ENCODE peak calls at places on chromosome 21, in ten cellular contexts. T is H4; E is activated CD8-positive, alpha-beta memory T cell treated with anti-CD3 and anti-CD28 coated beads, Interleukin-2, amount 50 U/mL, for 48 hours; F is GM03348; D is activated CD4-positive, alpha-beta T cell treated with anti-CD3 and anti-CD28 coated beads, Interleukin-2, amount 50 U/mL, for 1 hour; O is GM13977; Y is T-cell; V is GM10248; G is neural progenitor cell; P is astrocyte of the hippocampus. B is an unnamed sample.

GRCh38 chr21:36428789-36429671 is 43.8 kb downstream of the CHAF1B start:
- DNase-seq in T (no peak), G (no peak), F (no peak), O (no peak), P (peak; percentile 75), D (no peak), E (no peak), Y (no peak), V (no peak), B (no peak)

GRCh38 chr21:18524097-18524496 is 120.5 kb upstream of the TMPRSS15 start:
- DNase-seq in D (no peak), G (no peak), V (no peak), E (no peak), P (no peak), Y (no peak), F (no peak), T (no peak), O (no peak), B (no peak)

GRCh38 chr21:39321424-39321823 is 8.0 kb upstream of the BRWD1 start:
- DNase-seq in Y (no peak), F (no peak), G (no peak), D (no peak), T (no peak), E (no peak), P (no peak), O (no peak), V (no peak), B (no peak)

GRCh38 chr21:25297117-25297516 is 310.2 kb downstream of the MRPL39 start:
- DNase-seq in T (no peak), G (no peak), V (no peak), O (no peak), E (no peak), F (no peak), P (no peak), Y (no peak), D (no peak), B (no peak)

GRCh38 chr21:45562401-45562800 is 20.2 kb upstream of the SLC19A1 start:
- DNase-seq in G (no peak), O (no peak), P (no peak), F (no peak), D (no peak), E (peak; percentile 29), V (no peak), T (no peak), Y (no peak), B (no peak)

GRCh38 chr21:26777166-26777565 is 68.0 kb downstream of the ADAMTS1 start:
- DNase-seq in P (no peak), Y (no peak), F (no peak), E (no peak), D (no peak), O (no peak), T (no peak), V (no peak), G (no peak), B (no peak)

GRCh38 chr21:33434770-33435360 is 31.7 kb downstream of the IFNGR2 start:
- DNase-seq in F (peak; percentile 88), P (peak; percentile 86), O (peak; percentile 84), V (peak; percentile 86), D (no peak), G (no peak), Y (no peak), E (peak; percentile 61), T (peak; percentile 48), B (peak; percentile 90)

GRCh38 chr21:41825881-41826280 is 53.3 kb downstream of the PRDM15 start:
- DNase-seq in O (no peak), E (no peak), Y (no peak), V (no peak), F (no peak), T (no peak), G (no peak), D (no peak), P (no peak), B (no peak)

GRCh38 chr21:17925900-17926299 is 106.7 kb upstream of the C21orf91 start:
- DNase-seq in P (peak; percentile 39), G (peak; percentile 27), O (no peak), Y (no peak), E (no peak), D (no peak), T (peak; percentile 28), F (peak; percentile 28), V (no peak), B (peak; percentile 29)

GRCh38 chr21:46081022-46081861 is 16.7 kb upstream of the COL6A2 start:
- DNase-seq in D (no peak), E (peak; percentile 44), G (no peak), O (no peak), V (no peak), P (no peak), F (peak; percentile 67), Y (no peak), T (peak; percentile 2), B (no peak)

GRCh38 chr21:20856926-20857325 is 141.3 kb upstream of the NCAM2 start:
- DNase-seq in D (no peak), T (peak; percentile 46), O (no peak), V (no peak), F (no peak), Y (no peak), P (no peak), G (no peak), E (no peak), B (no peak)

GRCh38 chr21:45405819-45406762 is 1.1 kb downstream of the COL18A1 start:
- DNase-seq in D (no peak), T (no peak), O (no peak), P (peak; percentile 60), E (no peak), F (no peak), G (peak; percentile 95), V (no peak), Y (no peak), B (no peak)

GRCh38 chr21:45618846-45619485 is 24.6 kb upstream of the PCBP3 start:
- DNase-seq in G (no peak), V (no peak), F (no peak), D (no peak), P (no peak), E (no peak), T (peak; percentile 72), O (no peak), Y (no peak), B (no peak)

GRCh38 chr21:28543975-28544374 is 448.7 kb downstream of the LTN1 start:
- DNase-seq in F (no peak), T (no peak), G (no peak), O (no peak), V (no peak), D (no peak), Y (no peak), E (no peak), P (no peak), B (no peak)

GRCh38 chr21:18832950-18833349 is 429.4 kb upstream of the TMPRSS15 start:
- DNase-seq in E (no peak), O (no peak), P (peak; percentile 38), Y (no peak), F (no peak), D (no peak), G (no peak), T (peak; percentile 40), V (no peak), B (peak; percentile 86)

GRCh38 chr21:46080171-46081021 is 17.5 kb upstream of the COL6A2 start:
- DNase-seq in O (no peak), E (peak; percentile 47), V (no peak), Y (no peak), D (no peak), P (no peak), T (no peak), G (no peak), F (no peak), B (no peak)

GRCh38 chr21:15272591-15272990 is 207.8 kb upstream of the NRIP1 start:
- DNase-seq in O (no peak), F (peak; percentile 23), T (no peak), Y (no peak), G (no peak), P (peak; percentile 81), V (no peak), D (no peak), E (no peak), B (no peak)